ENCODE peak calls at places on chromosomes 4 and X, in seven cellular contexts. C, N, O, M, D, V and B are unnamed samples.

GRCh38 chr4:126081336-126081735 is 766.6 kb downstream of the FAT4 start:
- DNase-seq in N (no peak), M (no peak), C (no peak), D (peak; percentile 12), V (no peak), O (no peak), B (no peak)

GRCh38 chrX:100994352-100995281 is 25.1 kb downstream of the ARL13A start:
- DNase-seq in V (peak; percentile 51), M (peak; percentile 91), N (no peak), O (no peak), D (peak; percentile 43), C (peak; percentile 76), B (peak; percentile 47)

GRCh38 chr4:44132526-44132925 is 316.1 kb downstream of the KCTD8 start:
- DNase-seq in O (no peak), C (no peak), M (no peak), V (no peak), D (no peak), N (no peak), B (no peak)

GRCh38 chr4:622071-622995 is 3.0 kb upstream of the PDE6B start:
- DNase-seq in V (no peak), C (no peak), D (peak; percentile 43), N (no peak), O (no peak), M (no peak), B (no peak)

GRCh38 chrX:132219343-132219768 is at the start of gene RAP2C:
- DNase-seq in V (peak; percentile 83), D (peak; percentile 81), N (peak; percentile 76), O (peak; percentile 75), M (peak; percentile 65), C (peak; percentile 78), B (peak; percentile 53)

GRCh38 chrX:10756365-10756915 is 136.1 kb upstream of the MID1 start:
- DNase-seq in V (peak; percentile 44), D (peak; percentile 85), N (no peak), C (peak; percentile 73), O (peak; percentile 19), M (peak; percentile 37), B (peak; percentile 18)

GRCh38 chrX:21493226-21493850 is 119.1 kb downstream of the CNKSR2 start:
- DNase-seq in C (peak; percentile 34), D (peak; percentile 59), O (no peak), V (no peak), N (no peak), M (no peak), B (no peak)

GRCh38 chr4:74755486-74755885 is 38.8 kb downstream of the BTC start:
- DNase-seq in D (peak; percentile 4), V (no peak), N (no peak), C (no peak), M (no peak), O (no peak), B (no peak)

GRCh38 chr4:6548201-6548881 is 26.6 kb upstream of the MAN2B2 start:
- DNase-seq in O (peak; percentile 75), C (peak; percentile 65), V (no peak), D (peak; percentile 57), M (peak; percentile 70), N (peak; percentile 19), B (peak; percentile 46)

GRCh38 chr4:151276787-151277557 is at the start of gene PRSS48:
- DNase-seq in D (peak; percentile 64), V (peak; percentile 68), M (no peak), C (peak; percentile 61), O (peak; percentile 92), N (peak; percentile 48), B (peak; percentile 34)

GRCh38 chr4:122764808-122765189 is 32.3 kb downstream of the BBS12 start:
- DNase-seq in O (no peak), C (peak; percentile 53), M (no peak), N (no peak), V (no peak), D (peak; percentile 93), B (no peak)

GRCh38 chrX:39309018-39309620 is 507.9 kb downstream of the MID1IP1 start:
- DNase-seq in D (peak; percentile 31), M (no peak), C (no peak), O (no peak), N (no peak), V (peak; percentile 30), B (no peak)

GRCh38 chr4:139715721-139716391 is 50.2 kb downstream of the MGST2 start:
- DNase-seq in V (peak; percentile 18), C (no peak), O (no peak), D (no peak), M (no peak), N (no peak), B (no peak)

GRCh38 chrX:68932611-68933010 is 103.8 kb downstream of the EFNB1 start:
- DNase-seq in V (no peak), D (no peak), M (peak; percentile 36), N (no peak), C (peak; percentile 22), O (no peak), B (no peak)

GRCh38 chrX:68930576-68931317 is 101.9 kb downstream of the EFNB1 start:
- DNase-seq in V (no peak), D (no peak), N (no peak), M (no peak), O (no peak), C (peak; percentile 19), B (no peak)

GRCh38 chrX:68929332-68930150 is 100.7 kb downstream of the EFNB1 start:
- DNase-seq in N (no peak), V (no peak), O (no peak), D (peak; percentile 74), M (peak; percentile 64), C (peak; percentile 89), B (peak; percentile 18)

GRCh38 chrX:68928401-68928800 is 99.6 kb downstream of the EFNB1 start:
- DNase-seq in V (no peak), D (no peak), M (no peak), O (no peak), C (no peak), N (no peak), B (no peak)

GRCh38 chrX:68931345-68931744 is 102.5 kb downstream of the EFNB1 start:
- DNase-seq in C (no peak), D (no peak), M (no peak), N (no peak), O (no peak), V (no peak), B (no peak)
- H3K9me2 ChIP-seq in C (no peaks in the 10 kb centered on the region), D (no peaks in the 10 kb centered on the region), M (no peaks in the 10 kb centered on the region), N (no peaks in the 10 kb centered on the region), O (no peaks in the 10 kb centered on the region), V (no peaks in the 10 kb centered on the region), B (no peaks in the 10 kb centered on the region)

GRCh38 chr4:170398228-170398627 is 308.5 kb upstream of the AADAT start:
- DNase-seq in C (peak; percentile 22), N (no peak), V (no peak), O (no peak), M (no peak), D (no peak), B (no peak)
- H3K9me2 ChIP-seq in C (no peaks in the 10 kb centered on the region), N (no peaks in the 10 kb centered on the region), V (no peaks in the 10 kb centered on the region), O (no peaks in the 10 kb centered on the region), M (no peaks in the 10 kb centered on the region), D (no peaks in the 10 kb centered on the region), B (no peaks in the 10 kb centered on the region)

DNA sequence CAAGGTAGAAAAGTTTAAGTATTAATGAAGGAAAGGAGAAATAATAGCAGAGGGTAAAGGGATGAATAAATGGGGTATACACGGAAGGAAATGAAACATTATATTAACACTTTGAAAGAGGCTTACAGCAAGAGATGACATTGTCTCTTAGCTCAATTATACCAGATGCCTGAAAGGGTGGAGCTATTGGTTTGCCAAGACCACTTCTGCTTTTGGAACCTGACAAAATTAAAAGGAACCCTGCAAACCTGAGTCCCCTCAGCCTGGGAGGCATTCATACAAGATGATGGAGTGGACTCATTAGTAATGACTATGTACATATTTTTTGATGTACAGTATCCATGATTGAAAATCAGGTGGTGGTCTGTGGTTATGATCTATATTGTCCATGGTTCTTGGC is 45.1 kb upstream of the HPF1 start:
- DNase-seq in M (no peak), V (no peak), C (no peak), O (no peak), D (no peak), N (no peak), B (no peak)
- H3K9me2 ChIP-seq in M (no peaks in the 10 kb centered on the region), V (no peaks in the 10 kb centered on the region), C (no peaks in the 10 kb centered on the region), O (no peaks in the 10 kb centered on the region), D (no peaks in the 10 kb centered on the region), N (no peaks in the 10 kb centered on the region), B (no peaks in the 10 kb centered on the region)

GRCh38 chr4:119032921-119033685 is 102.5 kb upstream of the MYOZ2 start:
- DNase-seq in N (no peak), V (no peak), D (no peak), M (no peak), C (no peak), O (no peak), B (no peak)
- H3K9me2 ChIP-seq in N (no peaks in the 10 kb centered on the region), V (no peaks in the 10 kb centered on the region), D (no peaks in the 10 kb centered on the region), M (no peaks in the 10 kb centered on the region), C (no peaks in the 10 kb centered on the region), O (peaks cover 3% of the 10 kb centered on the region), B (no peaks in the 10 kb centered on the region)

GRCh38 chrX:153626863-153627674 is 19.9 kb upstream of the DUSP9 start:
- DNase-seq in V (no peak), M (no peak), D (no peak), O (no peak), N (no peak), C (no peak), B (no peak)
- H3K9me2 ChIP-seq in V (no peaks in the 10 kb centered on the region), M (no peaks in the 10 kb centered on the region), D (no peaks in the 10 kb centered on the region), O (no peaks in the 10 kb centered on the region), N (no peaks in the 10 kb centered on the region), C (no peaks in the 10 kb centered on the region), B (no peaks in the 10 kb centered on the region)

DNA sequence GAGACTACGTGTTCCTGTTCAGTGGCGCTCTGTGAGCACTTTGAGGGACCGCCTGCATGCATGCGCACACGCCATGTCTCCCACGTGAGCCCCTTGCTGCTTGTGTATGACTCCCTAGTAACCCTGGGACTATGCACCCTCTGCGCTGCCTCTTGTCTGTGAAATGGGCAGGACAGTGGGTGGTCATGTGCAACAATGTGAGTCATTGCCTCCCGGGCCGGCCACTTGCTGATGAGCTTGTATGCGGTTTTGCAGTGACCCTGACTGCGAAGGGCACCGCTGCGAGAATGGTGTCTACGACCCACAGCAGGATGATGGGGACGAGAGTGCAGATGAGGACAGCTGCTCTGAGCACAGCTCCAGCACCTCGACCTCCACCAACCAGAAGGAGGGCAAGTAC is 61.4 kb downstream of the TNIP2 start:
- DNase-seq in V (no peak), N (no peak), C (no peak), M (no peak), O (no peak), D (no peak), B (no peak)
- H3K9me2 ChIP-seq in V (no peaks in the 10 kb centered on the region), N (no peaks in the 10 kb centered on the region), C (no peaks in the 10 kb centered on the region), M (no peaks in the 10 kb centered on the region), O (no peaks in the 10 kb centered on the region), D (no peaks in the 10 kb centered on the region), B (no peaks in the 10 kb centered on the region)

DNA sequence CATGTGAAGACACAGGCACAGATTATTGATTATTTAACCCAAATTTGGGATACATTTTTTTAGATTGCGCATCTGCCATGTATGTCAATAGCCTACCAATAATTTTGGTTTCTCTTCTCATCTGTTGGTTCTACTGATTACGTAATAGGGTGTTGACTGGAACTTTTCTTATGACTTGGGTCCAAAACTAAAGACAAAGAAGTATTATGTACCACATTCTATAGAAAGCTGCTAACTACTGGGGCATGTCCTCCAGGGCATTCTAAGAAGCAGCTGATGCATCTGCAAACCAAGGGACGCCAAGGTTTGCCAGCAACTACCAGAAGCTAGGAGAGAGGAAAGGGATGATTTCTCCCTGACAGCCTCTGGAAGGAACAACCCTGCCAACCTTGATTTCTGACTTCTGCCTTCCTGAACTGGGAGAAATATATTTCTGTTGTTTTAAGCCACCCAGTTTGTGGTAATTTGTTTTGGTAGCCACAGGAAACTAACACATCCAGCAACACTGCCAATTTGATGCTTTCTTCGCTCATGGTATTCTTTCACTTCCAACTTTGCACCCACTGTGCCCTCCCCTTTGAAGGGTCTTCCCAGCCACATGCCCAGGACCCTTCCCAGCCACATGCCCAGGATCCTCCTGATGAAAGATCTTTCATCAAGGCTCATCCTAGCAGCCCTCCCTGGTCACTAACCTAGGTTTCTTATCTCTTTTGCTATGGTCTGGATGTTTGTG is 15.9 kb upstream of the TLR1 start:
- DNase-seq in D (no peak), M (no peak), V (no peak), C (peak; percentile 15), O (no peak), N (no peak), B (no peak)
- H3K9me2 ChIP-seq in D (no peaks in the 10 kb centered on the region), M (no peaks in the 10 kb centered on the region), V (no peaks in the 10 kb centered on the region), C (no peaks in the 10 kb centered on the region), O (peaks cover 9% of the 10 kb centered on the region), N (no peaks in the 10 kb centered on the region), B (no peaks in the 10 kb centered on the region)